ENCODE peak calls at places on chromosomes 2 and 18, in nine cellular contexts. H, I, M, W, A, Y, K, X and N are unnamed samples.

GRCh38 chr18:55400590-55401274 is 187.3 kb downstream of the TCF4 start:
- DNase-seq in H (no peak), I (no peak), M (no peak), W (no peak), A (peak), Y (no peak), K (no peak), X (no peak), N (no peak)

GRCh38 chr2:28433935-28434599 is 41.4 kb downstream of the FOSL2 start:
- DNase-seq in H (no peak), I (no peak), M (no peak), W (no peak), A (no peak), Y (no peak), K (no peak), X (no peak), N (no peak)

GRCh38 chr2:173130521-173131467 is 55.1 kb downstream of the MAP3K20 start:
- DNase-seq in H (no peak), I (no peak), M (no peak), W (no peak), A (no peak), Y (no peak), K (no peak), X (no peak), N (no peak)

GRCh38 chr18:78900938-78901909 is 78.4 kb upstream of the SALL3 start:
- DNase-seq in H (no peak), I (no peak), M (no peak), W (no peak), A (no peak), Y (no peak), K (no peak), X (no peak), N (no peak)

GRCh38 chr2:37590119-37590571 is 81.3 kb downstream of the CDC42EP3 start:
- DNase-seq in H (no peak), I (no peak), M (no peak), W (peak), A (peak), Y (no peak), K (no peak), X (peak), N (peak)

GRCh38 chr2:232890896-232891601 is 21.0 kb downstream of the SNORC start:
- DNase-seq in H (peak), I (no peak), M (no peak), W (peak), A (peak), Y (no peak), K (peak), X (no peak), N (peak)

GRCh38 chr2:1929962-1930361 is 185.6 kb upstream of the PXDN start:
- DNase-seq in H (no peak), I (no peak), M (no peak), W (no peak), A (no peak), Y (no peak), K (no peak), X (no peak), N (no peak)

GRCh38 chr2:164903214-164903613 is 52.1 kb downstream of the SLC38A11 start:
- DNase-seq in H (no peak), I (no peak), M (no peak), W (no peak), A (peak), Y (no peak), K (no peak), X (peak), N (peak)

GRCh38 chr2:64987001-64987962 is 1.9 kb upstream of the SLC1A4 start:
- DNase-seq in H (no peak), I (no peak), M (no peak), W (no peak), A (no peak), Y (no peak), K (no peak), X (no peak), N (peak)